ENCODE peak calls at places on chromosome 21, in ten cellular contexts. C is GM23248, U is mammary epithelial cell, J is fibroblast of lung, X is esophagus squamous epithelium, O is ovary, V is tibial nerve, K is psoas muscle, R is osteoblast, P is H9. A is an unnamed sample.

GRCh38 chr21:18142639-18143038 is 102.0 kb upstream of the CHODL start:
- DNase-seq in R (peak; percentile 44), O (no peak), V (no peak), J (no peak), X (no peak), K (no peak), U (no peak), C (no peak), P (no peak), A (no peak)

GRCh38 chr21:15309721-15310120 is 244.9 kb upstream of the NRIP1 start:
- DNase-seq in R (peak; percentile 51), P (no peak), X (no peak), K (peak; percentile 76), J (no peak), O (peak; percentile 63), V (peak; percentile 41), C (peak; percentile 15), U (no peak), A (no peak)

GRCh38 chr21:21622460-21623234 is 624.4 kb downstream of the NCAM2 start:
- DNase-seq in X (no peak), R (no peak), C (no peak), O (no peak), P (no peak), K (no peak), U (no peak), J (no peak), V (no peak), A (no peak)

GRCh38 chr21:26801524-26801923 is 43.7 kb downstream of the ADAMTS1 start:
- DNase-seq in X (no peak), U (no peak), R (no peak), V (no peak), K (no peak), O (no peak), J (peak; percentile 96), C (peak; percentile 70), P (no peak), A (no peak)

GRCh38 chr21:39111928-39112327 is 71.3 kb downstream of the PSMG1 start:
- DNase-seq in C (peak; percentile 58), U (no peak), P (no peak), J (peak; percentile 82), O (no peak), R (peak; percentile 82), V (no peak), K (no peak), X (no peak), A (no peak)

GRCh38 chr21:16154961-16155360 is 425.2 kb downstream of the USP25 start:
- DNase-seq in X (no peak), R (no peak), P (no peak), U (no peak), C (no peak), J (no peak), V (no peak), K (no peak), O (no peak), A (no peak)

GRCh38 chr21:39637197-39637970 is 24.6 kb downstream of the B3GALT5 start:
- DNase-seq in O (no peak), K (no peak), P (peak; percentile 64), C (no peak), R (no peak), U (no peak), V (no peak), J (no peak), X (no peak), A (peak; percentile 77)

GRCh38 chr21:25561668-25562641 is 45.3 kb downstream of the MRPL39 start:
- DNase-seq in R (peak; percentile 90), V (no peak), C (peak; percentile 86), U (no peak), O (peak; percentile 62), K (peak; percentile 70), X (no peak), J (peak; percentile 80), P (peak; percentile 66), A (no peak)

GRCh38 chr21:38785483-38785882 is 20.2 kb upstream of the ETS2 start:
- DNase-seq in J (no peak), K (no peak), V (no peak), P (no peak), C (no peak), O (no peak), X (no peak), R (no peak), U (no peak), A (no peak)

GRCh38 chr21:44304846-44305245 is 5.0 kb downstream of the PFKL start:
- DNase-seq in U (no peak), C (peak; percentile 58), P (peak; percentile 59), V (no peak), O (no peak), X (no peak), R (peak; percentile 97), K (no peak), J (peak; percentile 46), A (no peak)

GRCh38 chr21:15976807-15977206 is 247.0 kb downstream of the USP25 start:
- DNase-seq in V (no peak), C (peak; percentile 10), R (no peak), O (no peak), U (no peak), X (no peak), K (no peak), P (no peak), J (peak; percentile 6), A (no peak)

GRCh38 chr21:29849735-29850176 is 90.0 kb downstream of the GRIK1 start:
- DNase-seq in C (peak; percentile 76), U (peak; percentile 23), J (peak; percentile 74), R (no peak), X (no peak), P (peak; percentile 68), V (no peak), O (peak; percentile 26), K (no peak), A (no peak)

GRCh38 chr21:25638634-25639166 is 358 bp upstream of the JAM2 start:
- DNase-seq in K (no peak), P (no peak), V (no peak), R (no peak), U (no peak), C (peak; percentile 43), O (no peak), J (peak; percentile 55), X (no peak), A (no peak)

GRCh38 chr21:29382029-29382654 is 83.4 kb downstream of the BACH1 start:
- DNase-seq in O (no peak), V (no peak), C (peak; percentile 46), R (peak; percentile 60), X (no peak), K (no peak), U (peak; percentile 65), P (no peak), J (peak; percentile 31), A (no peak)

GRCh38 chr21:19547951-19548635 is 1144.5 kb upstream of the TMPRSS15 start:
- DNase-seq in V (no peak), X (no peak), J (no peak), K (no peak), U (no peak), R (no peak), C (no peak), O (no peak), P (no peak), A (no peak)

GRCh38 chr21:28540514-28540913 is 452.2 kb downstream of the LTN1 start:
- DNase-seq in J (peak; percentile 78), O (no peak), P (no peak), X (no peak), U (no peak), R (no peak), K (no peak), C (peak; percentile 73), V (no peak), A (no peak)

DNA sequence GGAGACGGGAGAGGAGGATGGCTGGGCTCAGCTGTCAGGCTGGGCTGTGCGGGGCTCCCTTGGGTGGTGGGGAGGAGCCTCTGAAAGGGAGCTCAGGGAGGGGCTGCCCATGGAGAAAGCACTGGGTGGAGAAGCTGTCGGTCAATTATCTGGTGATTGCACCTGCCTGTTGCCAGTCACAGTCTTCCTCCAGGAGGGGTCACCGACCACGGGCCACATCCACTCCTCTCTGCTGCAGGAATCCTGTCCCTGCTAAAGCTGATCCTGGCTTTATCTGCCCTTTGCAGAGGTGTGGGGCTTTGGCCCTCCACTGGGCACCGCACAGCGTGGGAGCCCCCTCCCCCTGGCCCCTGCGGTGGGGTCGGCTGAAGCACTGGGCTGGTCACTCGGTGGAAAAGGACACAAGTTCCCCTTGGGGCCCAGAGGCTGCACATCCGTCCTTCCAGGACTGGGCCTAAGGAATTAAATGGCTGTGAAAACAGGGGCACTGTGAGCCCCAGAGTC is 21.8 kb upstream of the COL18A1 start:
- DNase-seq in X (no peak), U (no peak), R (peak; percentile 82), O (peak; percentile 34), V (no peak), C (no peak), K (peak; percentile 34), P (no peak), J (no peak), A (no peak)
- H3K27me3 ChIP-seq in X (no peaks in the 10 kb centered on the region), U (no peaks in the 10 kb centered on the region), R (peaks cover 4% of the 10 kb centered on the region), O (no peaks in the 10 kb centered on the region), V (no peaks in the 10 kb centered on the region), C (no peaks in the 10 kb centered on the region), K (peaks cover 14% of the 10 kb centered on the region), P (no peaks in the 10 kb centered on the region), J (no peaks in the 10 kb centered on the region), A (no peaks in the 10 kb centered on the region)

GRCh38 chr21:34625194-34625593 is 10.3 kb upstream of the RCAN1 start:
- DNase-seq in K (no peak), V (no peak), R (no peak), J (no peak), X (no peak), U (no peak), C (no peak), O (no peak), P (no peak), A (no peak)
- H3K27me3 ChIP-seq in K (no peaks in the 10 kb centered on the region), V (no peaks in the 10 kb centered on the region), R (peaks cover 52% of the 10 kb centered on the region), J (peaks cover 6% of the 10 kb centered on the region), X (no peaks in the 10 kb centered on the region), U (no peaks in the 10 kb centered on the region), C (peaks cover 11% of the 10 kb centered on the region), O (no peaks in the 10 kb centered on the region), P (no peaks in the 10 kb centered on the region), A (no peaks in the 10 kb centered on the region)

GRCh38 chr21:36747114-36747814 is 48.3 kb downstream of the SIM2 start:
- DNase-seq in C (peak; percentile 27), J (no peak), K (no peak), R (peak; percentile 54), P (peak; percentile 58), X (no peak), O (no peak), V (no peak), U (no peak), A (no peak)
- H3K27me3 ChIP-seq in C (no peaks in the 10 kb centered on the region), J (peaks cover 5% of the 10 kb centered on the region), K (no peaks in the 10 kb centered on the region), R (no peaks in the 10 kb centered on the region), P (peaks cover 5% of the 10 kb centered on the region), X (no peaks in the 10 kb centered on the region), O (no peaks in the 10 kb centered on the region), V (peaks cover 42% of the 10 kb centered on the region), U (no peaks in the 10 kb centered on the region), A (no peaks in the 10 kb centered on the region)

DNA sequence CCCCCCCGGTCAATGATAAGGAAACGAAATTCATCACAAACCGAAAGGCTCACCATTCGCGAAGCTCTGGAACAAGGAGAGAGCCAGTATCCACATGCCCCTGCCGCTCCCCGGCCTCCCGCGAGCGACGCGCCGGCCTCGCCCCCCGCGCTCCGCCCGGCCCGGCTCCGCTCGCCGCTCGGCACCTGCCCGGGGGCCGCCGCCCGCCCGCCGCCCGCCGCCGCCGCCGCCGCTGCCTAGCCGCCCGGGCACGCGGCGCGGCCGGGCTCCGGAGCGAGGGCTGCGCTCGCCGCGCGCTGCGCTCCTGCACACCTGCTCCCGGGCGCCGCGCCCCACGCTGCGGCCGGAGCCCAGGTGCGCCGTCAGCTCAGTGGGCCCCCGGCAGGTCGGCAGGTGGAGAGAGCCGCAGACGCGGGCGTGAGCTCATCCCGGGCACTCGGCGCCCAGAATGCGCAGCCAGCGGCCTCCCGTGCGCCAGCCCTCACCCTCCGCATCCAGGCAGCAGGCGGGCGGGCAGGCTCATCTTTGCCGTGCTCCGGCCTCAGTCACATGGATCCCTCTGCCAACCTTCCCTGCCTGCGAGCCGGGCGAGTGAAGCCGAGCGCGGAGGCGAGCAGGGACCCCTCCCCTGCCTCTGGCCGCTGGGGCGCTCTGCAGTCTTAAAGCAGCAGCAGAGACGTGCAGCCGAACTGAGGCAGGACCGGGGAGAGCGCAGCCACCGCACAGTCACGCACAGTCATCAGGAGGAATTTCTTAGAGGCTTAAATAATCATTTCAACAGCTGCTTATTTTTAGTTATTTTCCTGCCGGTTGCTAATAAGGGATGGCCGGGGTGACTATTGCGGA is at the start of gene DSCAM:
- DNase-seq in P (peak; percentile 63), O (no peak), U (peak; percentile 50), J (no peak), R (no peak), C (no peak), K (no peak), V (no peak), X (no peak), A (peak; percentile 74)
- H3K27me3 ChIP-seq in P (peaks cover 5% of the 10 kb centered on the region), O (no peaks in the 10 kb centered on the region), U (no peaks in the 10 kb centered on the region), J (no peaks in the 10 kb centered on the region), R (no peaks in the 10 kb centered on the region), C (no peaks in the 10 kb centered on the region), K (peaks cover 9% of the 10 kb centered on the region), V (peaks cover 19% of the 10 kb centered on the region), X (peaks cover 4% of the 10 kb centered on the region), A (peaks cover 67% of the 10 kb centered on the region)

A was measured in esophagus muscularis mucosa.